ENCODE peak calls at places on chromosomes 5 and 9, in five cellular contexts. O, H, S, N and P are unnamed samples.

GRCh38 chr5:43304520-43304919 is 8.7 kb downstream of the HMGCS1 start:
- DNase-seq in O (no peak), H (no peak), S (no peak), N (no peak), P (no peak)

GRCh38 chr5:175457466-175457865 is 13.5 kb upstream of the DRD1 start:
- DNase-seq in O (no peak), H (no peak), S (no peak), N (no peak), P (no peak)

GRCh38 chr5:41068169-41068568 is 3.0 kb downstream of the MROH2B start:
- DNase-seq in O (no peak), H (no peak), S (no peak), N (no peak), P (no peak)

GRCh38 chr9:108410161-108410560 is 445.6 kb downstream of the ACTL7B start:
- DNase-seq in O (no peak), H (no peak), S (no peak), N (no peak), P (no peak)

GRCh38 chr9:84711936-84712335 is 42.4 kb downstream of the NTRK2 start:
- DNase-seq in O (no peak), H (no peak), S (no peak), N (no peak), P (no peak)

GRCh38 chr5:93422652-93423332 is 158.2 kb downstream of the NR2F1-AS1 start:
- DNase-seq in O (no peak), H (no peak), S (no peak), N (no peak), P (no peak)

GRCh38 chr9:132288956-132289355 is 65.8 kb downstream of the SETX start:
- DNase-seq in O (no peak), H (no peak), S (no peak), N (no peak), P (no peak)

GRCh38 chr9:91060520-91061343 is 259.1 kb downstream of the SYK start:
- DNase-seq in O (no peak), H (peak; percentile 94), S (no peak), N (no peak), P (no peak)

GRCh38 chr5:137200906-137201305 is 298.2 kb downstream of the SPOCK1 start:
- DNase-seq in O (peak; percentile 69), H (no peak), S (no peak), N (no peak), P (peak; percentile 19)

GRCh38 chr9:90322296-90322695 is 320.3 kb downstream of the DIRAS2 start:
- DNase-seq in O (no peak), H (no peak), S (no peak), N (no peak), P (no peak)

GRCh38 chr9:10071579-10071978 is 541.2 kb downstream of the PTPRD start:
- DNase-seq in O (no peak), H (no peak), S (no peak), N (no peak), P (no peak)

GRCh38 chr9:971901-972511 is 4.4 kb upstream of the DMRT3 start:
- DNase-seq in O (peak; percentile 54), H (no peak), S (peak; percentile 8), N (no peak), P (no peak)

GRCh38 chr5:133358271-133358670 is 254.1 kb downstream of the FSTL4 start:
- DNase-seq in O (no peak), H (no peak), S (no peak), N (no peak), P (no peak)

GRCh38 chr9:69379250-69379982 is 54.4 kb downstream of the ENTREP1 start:
- DNase-seq in O (no peak), H (no peak), S (no peak), N (no peak), P (no peak)

GRCh38 chr9:34744295-34745221 is 34.6 kb upstream of the CCL21 start:
- DNase-seq in O (no peak), H (no peak), S (no peak), N (peak; percentile 35), P (no peak)

GRCh38 chr9:93825348-93826115 is 129.6 kb downstream of the BARX1 start:
- DNase-seq in O (no peak), H (no peak), S (peak; percentile 4), N (no peak), P (no peak)

GRCh38 chr9:16121593-16121992 is 568.8 kb downstream of the CCDC171 start:
- DNase-seq in O (no peak), H (no peak), S (no peak), N (no peak), P (no peak)

GRCh38 chr5:68505917-68506860 is 290.6 kb downstream of the PIK3R1 start:
- DNase-seq in O (no peak), H (peak; percentile 54), S (peak; percentile 14), N (peak; percentile 60), P (no peak)

GRCh38 chr9:93658184-93658925 is 82.0 kb downstream of the PHF2 start:
- DNase-seq in O (no peak), H (no peak), S (no peak), N (no peak), P (no peak)

GRCh38 chr9:97570899-97571298 is 62.3 kb downstream of the TSTD2 start:
- DNase-seq in O (no peak), H (no peak), S (no peak), N (no peak), P (peak; percentile 29)

GRCh38 chr5:63959177-63959982 is 2.9 kb downstream of the HTR1A start:
- DNase-seq in O (peak; percentile 82), H (no peak), S (no peak), N (no peak), P (peak; percentile 87)

GRCh38 chr5:71905804-71906711 is 187.0 kb downstream of the CARTPT start:
- DNase-seq in O (no peak), H (no peak), S (no peak), N (no peak), P (no peak)

DNA sequence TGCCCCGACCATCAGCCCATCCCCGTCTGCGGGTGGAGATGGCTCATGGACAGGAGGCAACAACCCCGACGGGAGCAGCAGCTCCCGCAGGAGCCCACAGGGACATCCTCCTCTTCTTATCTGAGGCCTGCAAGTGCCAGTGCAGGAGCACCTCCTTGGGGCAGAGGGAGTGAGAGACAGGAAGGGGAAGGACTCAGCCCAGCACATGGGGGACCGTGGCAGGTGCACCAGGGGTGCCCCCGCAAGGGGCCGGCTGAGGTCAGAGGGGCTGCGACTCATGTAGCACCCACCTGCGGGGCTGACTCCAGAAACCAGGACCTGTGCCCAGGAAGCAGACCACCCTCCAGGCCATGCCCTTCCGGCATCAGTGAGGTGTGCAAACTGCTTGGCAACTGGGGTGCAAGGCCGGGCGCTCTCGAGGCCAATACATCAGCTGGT is 259.8 kb upstream of the ADAMTS16 start:
- DNase-seq in O (no peak), H (no peak), S (no peak), N (no peak), P (no peak)
- TF ChIP-seq ZNF274 in O (no peak), H (no peak), S (no peak), N (no peak), P (no peak)

GRCh38 chr9:17739022-17739421 is 160.2 kb downstream of the SH3GL2 start:
- DNase-seq in O (no peak), H (no peak), S (no peak), N (no peak), P (no peak)

GRCh38 chr9:17744786-17745185 is 165.9 kb downstream of the SH3GL2 start:
- DNase-seq in O (peak; percentile 33), H (no peak), S (no peak), N (no peak), P (no peak)

DNA sequence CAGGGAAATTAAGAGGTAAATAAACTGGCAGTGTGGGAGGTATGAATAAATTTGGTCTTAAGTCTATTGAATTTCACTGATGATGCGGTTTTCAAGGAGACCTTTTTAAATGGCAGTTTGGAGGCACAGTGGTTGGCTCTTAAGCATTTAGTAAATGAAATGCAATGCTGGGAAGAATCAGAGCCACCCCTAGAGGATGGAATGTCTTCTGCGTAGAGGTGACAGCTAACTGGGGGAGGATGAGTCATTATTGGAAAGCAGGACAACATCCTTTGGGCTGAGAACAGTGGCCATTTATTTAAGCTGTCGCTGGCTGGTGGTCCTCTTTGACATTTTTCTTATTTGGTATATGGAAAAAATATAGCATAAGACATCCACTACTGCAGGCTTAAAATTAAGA is 163.2 kb downstream of the SH3GL2 start:
- DNase-seq in O (peak; percentile 70), H (no peak), S (no peak), N (no peak), P (no peak)
- TF ChIP-seq ZNF274 in O (no peak), H (no peak), S (no peak), N (no peak), P (no peak)

DNA sequence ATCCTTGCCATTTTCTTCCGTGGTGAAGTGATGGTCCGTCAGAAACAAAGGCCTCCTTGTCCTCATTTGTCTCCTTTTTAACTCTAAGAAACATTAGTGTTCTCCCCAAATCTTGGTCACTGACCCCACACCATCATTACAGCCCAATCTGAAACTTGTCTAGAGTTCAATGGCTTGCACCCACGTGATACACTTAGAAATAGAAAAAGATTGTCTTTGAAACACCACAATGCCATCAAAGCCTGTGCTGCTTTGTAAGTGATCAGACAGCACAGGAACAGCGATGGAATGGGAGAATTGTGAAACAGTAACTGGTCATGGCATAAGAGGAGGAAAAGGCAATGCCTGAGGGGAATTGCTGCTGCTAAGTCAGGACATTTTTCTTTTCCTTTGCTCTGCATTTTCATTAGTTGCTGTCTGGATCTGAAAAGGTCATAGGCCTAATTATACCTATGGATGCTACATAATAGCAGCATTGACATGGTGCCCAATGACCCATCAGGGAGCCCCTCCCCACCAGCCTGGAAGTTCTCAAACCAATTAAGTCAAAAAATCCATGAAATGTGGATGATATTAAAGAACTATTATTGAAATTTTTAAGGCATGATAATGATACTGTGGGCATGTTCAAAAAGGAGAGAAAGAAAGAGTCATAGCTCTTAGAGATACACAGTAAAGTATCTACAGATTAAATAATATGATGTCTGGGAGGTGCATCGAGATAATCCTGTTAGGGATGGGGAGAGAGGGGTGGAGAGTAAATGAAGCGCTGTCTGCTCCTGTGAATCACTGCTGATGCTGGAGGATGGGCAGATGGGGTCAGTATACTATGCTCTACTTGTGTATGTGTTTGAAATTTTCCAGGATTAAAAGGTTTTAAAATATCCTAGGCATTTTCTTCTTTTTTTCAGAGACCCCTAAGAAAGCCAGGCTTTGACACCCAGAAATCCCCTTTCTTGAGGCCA is 83.6 kb downstream of the ENC1 start:
- DNase-seq in O (no peak), H (no peak), S (no peak), N (no peak), P (no peak)
- TF ChIP-seq ZNF274 in O (no peak), H (no peak), S (no peak), N (no peak), P (no peak)

GRCh38 chr9:116689117-116689516 is 2.0 kb downstream of the TRIM32 start:
- DNase-seq in O (no peak), H (no peak), S (no peak), N (no peak), P (no peak)

GRCh38 chr9:116692619-116693018 is 5.5 kb downstream of the TRIM32 start:
- DNase-seq in O (no peak), H (no peak), S (no peak), N (no peak), P (no peak)

GRCh38 chr9:116689633-116690032 is 2.5 kb downstream of the TRIM32 start:
- DNase-seq in O (no peak), H (no peak), S (peak; percentile 29), N (no peak), P (no peak)

GRCh38 chr9:116693233-116693731 is 6.2 kb downstream of the TRIM32 start:
- DNase-seq in O (no peak), H (no peak), S (no peak), N (no peak), P (no peak)

DNA sequence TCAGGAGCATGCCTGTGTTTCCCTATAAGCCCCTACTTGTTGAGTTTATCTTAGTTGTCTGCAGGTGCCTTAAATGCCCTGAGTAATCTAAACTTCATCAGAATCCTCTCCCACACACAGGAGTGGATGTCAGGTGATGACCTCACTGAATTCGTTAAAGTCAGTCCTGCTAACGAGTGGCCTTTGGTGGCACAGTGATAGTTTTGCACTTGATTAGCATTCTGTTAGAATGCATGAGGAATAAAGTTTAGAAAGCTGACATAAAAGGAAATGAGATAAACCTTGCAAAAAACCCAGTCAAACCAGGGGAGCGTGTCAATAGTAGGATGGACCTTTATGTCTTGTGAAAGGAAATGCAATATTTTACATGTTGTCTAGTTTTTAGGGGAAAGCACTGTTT is 4.5 kb downstream of the TRIM32 start:
- DNase-seq in O (no peak), H (no peak), S (no peak), N (no peak), P (no peak)
- TF ChIP-seq ZNF274 in O (no peak), H (no peak), S (no peak), N (no peak), P (no peak)